ENCODE peak calls at places on chromosomes 3 and 15, in five cellular contexts. V, D, M, S and O are unnamed samples.

GRCh38 chr3:90091557-90091956 is 984.1 kb downstream of the EPHA3 start:
- DNase-seq in V (peak; percentile 35), D (peak; percentile 22), M (no peak), S (peak; percentile 14), O (no peak)

GRCh38 chr3:37903734-37904133 is 42.1 kb downstream of the CTDSPL start:
- DNase-seq in V (no peak), D (no peak), M (no peak), S (no peak), O (no peak)

GRCh38 chr3:196849180-196849721 is 18.5 kb upstream of the SENP5 start:
- DNase-seq in V (no peak), D (no peak), M (no peak), S (no peak), O (no peak)

GRCh38 chr3:146308682-146309081 is 57.8 kb upstream of the PLSCR4 start:
- DNase-seq in V (peak; percentile 89), D (peak; percentile 63), M (no peak), S (no peak), O (no peak)

GRCh38 chr15:50736823-50737222 is 28.7 kb downstream of the SPPL2A start:
- DNase-seq in V (no peak), D (no peak), M (no peak), S (no peak), O (no peak)

GRCh38 chr3:190458040-190458439 is 8.3 kb upstream of the TMEM207 start:
- DNase-seq in V (peak; percentile 8), D (no peak), M (no peak), S (no peak), O (no peak)

GRCh38 chr3:157499342-157499963 is 3.8 kb downstream of the VEPH1 start:
- DNase-seq in V (peak; percentile 49), D (peak; percentile 29), M (peak; percentile 86), S (no peak), O (no peak)

GRCh38 chr3:23791678-23792077 is 14.1 kb upstream of the UBE2E1 start:
- DNase-seq in V (no peak), D (no peak), M (no peak), S (no peak), O (no peak)

GRCh38 chr15:66570327-66570726 is 4.5 kb upstream of the LCTL start:
- DNase-seq in V (no peak), D (no peak), M (no peak), S (no peak), O (no peak)

GRCh38 chr3:37779289-37780152 is 82.2 kb upstream of the CTDSPL start:
- DNase-seq in V (peak; percentile 77), D (peak; percentile 87), M (peak; percentile 2), S (peak; percentile 59), O (no peak)

GRCh38 chr3:171295502-171296373 is 164.5 kb downstream of the TNIK start:
- DNase-seq in V (peak; percentile 25), D (no peak), M (no peak), S (no peak), O (no peak)

GRCh38 chr3:194449913-194450312 is 36.9 kb downstream of the ATP13A3 start:
- DNase-seq in V (no peak), D (no peak), M (no peak), S (no peak), O (no peak)

GRCh38 chr3:72683068-72683467 is 165.2 kb downstream of the SHQ1 start:
- DNase-seq in V (no peak), D (no peak), M (no peak), S (no peak), O (no peak)